ENCODE peak calls at places on chromosomes 7 and 10, in nine cellular contexts. One of them, this sample, is unnamed.

GRCh38 chr10:95906675-95907453 is 911 bp upstream of the CC2D2B start:
- DNase-seq in sigmoid colon: peak
- DNase-seq in suprapubic skin: peak
- DNase-seq in GM12891: peak
- DNase-seq in HCT116: peak
- DNase-seq in uterus: peak
- DNase-seq in stomach: peak
- DNase-seq in right lobe of liver: no peak
- DNase-seq in H1: peak
- DNase-seq in this sample: peak

GRCh38 chr10:53403688-53404087 is 631.1 kb upstream of the MBL2 start:
- DNase-seq in sigmoid colon: peak
- DNase-seq in suprapubic skin: no peak
- DNase-seq in GM12891: no peak
- DNase-seq in HCT116: no peak
- DNase-seq in uterus: peak
- DNase-seq in stomach: peak
- DNase-seq in right lobe of liver: peak
- DNase-seq in H1: no peak
- DNase-seq in this sample: peak

GRCh38 chr10:31101123-31101522 is 69.5 kb upstream of the ZNF438 start:
- DNase-seq in sigmoid colon: no peak
- DNase-seq in suprapubic skin: no peak
- DNase-seq in GM12891: no peak
- DNase-seq in HCT116: peak
- DNase-seq in uterus: no peak
- DNase-seq in stomach: peak
- DNase-seq in right lobe of liver: no peak
- DNase-seq in H1: no peak
- DNase-seq in this sample: no peak

GRCh38 chr10:97788552-97789442 is 17.0 kb upstream of the SFRP5 start:
- DNase-seq in sigmoid colon: no peak
- DNase-seq in suprapubic skin: no peak
- DNase-seq in GM12891: no peak
- DNase-seq in HCT116: no peak
- DNase-seq in uterus: no peak
- DNase-seq in stomach: peak
- DNase-seq in right lobe of liver: peak
- DNase-seq in H1: no peak
- DNase-seq in this sample: no peak

GRCh38 chr10:131146790-131147189 is 164.7 kb downstream of the TCERG1L start:
- DNase-seq in sigmoid colon: no peak
- DNase-seq in suprapubic skin: no peak
- DNase-seq in GM12891: no peak
- DNase-seq in HCT116: no peak
- DNase-seq in uterus: no peak
- DNase-seq in stomach: no peak
- DNase-seq in right lobe of liver: no peak
- DNase-seq in H1: no peak
- DNase-seq in this sample: no peak

GRCh38 chr7:55527314-55527713 is 45.0 kb downstream of the VOPP1 start:
- DNase-seq in sigmoid colon: no peak
- DNase-seq in suprapubic skin: no peak
- DNase-seq in GM12891: no peak
- DNase-seq in HCT116: no peak
- DNase-seq in uterus: no peak
- DNase-seq in stomach: no peak
- DNase-seq in right lobe of liver: no peak
- DNase-seq in H1: no peak
- DNase-seq in this sample: no peak

GRCh38 chr7:78130443-78131200 is 332.0 kb downstream of the PHTF2 start:
- DNase-seq in sigmoid colon: no peak
- DNase-seq in suprapubic skin: no peak
- DNase-seq in GM12891: no peak
- DNase-seq in HCT116: no peak
- DNase-seq in uterus: no peak
- DNase-seq in stomach: no peak
- DNase-seq in right lobe of liver: no peak
- DNase-seq in H1: no peak
- DNase-seq in this sample: no peak

GRCh38 chr10:100614416-100614815 is 78.7 kb downstream of the HIF1AN start:
- DNase-seq in sigmoid colon: no peak
- DNase-seq in suprapubic skin: no peak
- DNase-seq in GM12891: no peak
- DNase-seq in HCT116: no peak
- DNase-seq in uterus: no peak
- DNase-seq in stomach: no peak
- DNase-seq in right lobe of liver: no peak
- DNase-seq in H1: no peak
- DNase-seq in this sample: no peak

GRCh38 chr7:51316666-51317581 is at the start of gene COBL:
- DNase-seq in sigmoid colon: peak
- DNase-seq in suprapubic skin: no peak
- DNase-seq in GM12891: no peak
- DNase-seq in HCT116: no peak
- DNase-seq in uterus: no peak
- DNase-seq in stomach: peak
- DNase-seq in right lobe of liver: peak
- DNase-seq in H1: peak
- DNase-seq in this sample: peak

GRCh38 chr7:132580277-132580676 is 4.0 kb upstream of the PLXNA4 start:
- DNase-seq in sigmoid colon: no peak
- DNase-seq in suprapubic skin: no peak
- DNase-seq in GM12891: peak
- DNase-seq in HCT116: no peak
- DNase-seq in uterus: no peak
- DNase-seq in stomach: no peak
- DNase-seq in right lobe of liver: no peak
- DNase-seq in H1: no peak
- DNase-seq in this sample: no peak

DNA sequence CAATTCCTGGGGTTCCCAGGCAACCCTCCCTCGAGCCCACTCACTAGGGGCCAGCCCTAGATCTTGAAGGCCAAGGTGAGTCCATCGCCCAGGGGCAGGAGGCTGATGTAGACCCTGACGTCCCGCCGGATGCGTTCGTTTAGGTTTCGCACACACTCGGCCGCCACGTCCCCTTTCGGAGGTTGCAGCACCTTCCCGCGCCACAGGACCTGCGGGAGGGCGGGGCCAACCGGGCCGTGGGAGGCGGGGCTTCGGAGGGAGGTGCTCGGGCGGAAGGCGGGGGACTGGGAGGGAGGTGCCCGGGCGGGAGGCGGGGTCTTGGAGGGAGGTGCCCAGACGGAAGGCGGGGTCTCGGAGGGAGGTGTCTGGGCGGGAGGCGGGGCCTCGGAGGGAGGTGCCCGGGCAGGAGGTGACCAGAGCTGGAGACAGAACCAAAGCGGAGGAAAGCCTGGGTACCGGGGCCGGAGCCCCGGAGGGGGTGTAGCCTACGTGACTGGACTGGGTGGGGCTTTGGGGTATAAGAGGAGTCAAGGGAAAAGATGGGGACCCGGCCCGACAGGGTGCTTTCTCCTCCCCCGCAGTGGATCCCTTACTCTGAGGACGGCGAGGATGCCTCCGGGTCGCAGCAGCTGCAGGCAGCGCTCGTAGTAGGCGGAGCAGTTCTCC is 1.6 kb downstream of the COMTD1 start:
- DNase-seq in sigmoid colon: peak
- DNase-seq in suprapubic skin: peak
- DNase-seq in GM12891: peak
- DNase-seq in HCT116: peak
- DNase-seq in uterus: peak
- DNase-seq in stomach: peak
- DNase-seq in right lobe of liver: peak
- DNase-seq in H1: peak
- DNase-seq in this sample: peak
- TF ChIP-seq POLR2A in sigmoid colon: no peak
- TF ChIP-seq POLR2A in suprapubic skin: no peak
- TF ChIP-seq POLR2A in GM12891: peak
- TF ChIP-seq POLR2A in HCT116: no peak
- TF ChIP-seq POLR2A in uterus: no peak
- TF ChIP-seq POLR2A in stomach: no peak
- TF ChIP-seq POLR2A in right lobe of liver: peak
- TF ChIP-seq POLR2A in H1: peak
- TF ChIP-seq POLR2A in this sample: peak

GRCh38 chr10:71213761-71214440 is 1.5 kb downstream of the UNC5B start:
- DNase-seq in sigmoid colon: no peak
- DNase-seq in suprapubic skin: peak
- DNase-seq in GM12891: no peak
- DNase-seq in HCT116: no peak
- DNase-seq in uterus: peak
- DNase-seq in stomach: no peak
- DNase-seq in right lobe of liver: no peak
- DNase-seq in H1: no peak
- DNase-seq in this sample: no peak

GRCh38 chr10:71211053-71211452 is 1.3 kb upstream of the UNC5B start:
- DNase-seq in sigmoid colon: no peak
- DNase-seq in suprapubic skin: peak
- DNase-seq in GM12891: no peak
- DNase-seq in HCT116: no peak
- DNase-seq in uterus: no peak
- DNase-seq in stomach: peak
- DNase-seq in right lobe of liver: no peak
- DNase-seq in H1: no peak
- DNase-seq in this sample: no peak

GRCh38 chr10:71213127-71213616 is 802 bp downstream of the UNC5B start:
- DNase-seq in sigmoid colon: peak
- DNase-seq in suprapubic skin: peak
- DNase-seq in GM12891: no peak
- DNase-seq in HCT116: peak
- DNase-seq in uterus: peak
- DNase-seq in stomach: peak
- DNase-seq in right lobe of liver: no peak
- DNase-seq in H1: peak
- DNase-seq in this sample: no peak

GRCh38 chr10:71211759-71212248 is 566 bp upstream of the UNC5B start:
- DNase-seq in sigmoid colon: no peak
- DNase-seq in suprapubic skin: no peak
- DNase-seq in GM12891: no peak
- DNase-seq in HCT116: no peak
- DNase-seq in uterus: no peak
- DNase-seq in stomach: no peak
- DNase-seq in right lobe of liver: no peak
- DNase-seq in H1: no peak
- DNase-seq in this sample: no peak

GRCh38 chr10:71212249-71213126 is at the start of gene UNC5B:
- DNase-seq in sigmoid colon: peak
- DNase-seq in suprapubic skin: peak
- DNase-seq in GM12891: peak
- DNase-seq in HCT116: peak
- DNase-seq in uterus: peak
- DNase-seq in stomach: peak
- DNase-seq in right lobe of liver: peak
- DNase-seq in H1: peak
- DNase-seq in this sample: peak
- TF ChIP-seq POLR2A in sigmoid colon: no peak
- TF ChIP-seq POLR2A in suprapubic skin: peak
- TF ChIP-seq POLR2A in GM12891: no peak
- TF ChIP-seq POLR2A in HCT116: peak
- TF ChIP-seq POLR2A in uterus: peak
- TF ChIP-seq POLR2A in stomach: no peak
- TF ChIP-seq POLR2A in right lobe of liver: peak
- TF ChIP-seq POLR2A in H1: peak
- TF ChIP-seq POLR2A in this sample: peak

DNA sequence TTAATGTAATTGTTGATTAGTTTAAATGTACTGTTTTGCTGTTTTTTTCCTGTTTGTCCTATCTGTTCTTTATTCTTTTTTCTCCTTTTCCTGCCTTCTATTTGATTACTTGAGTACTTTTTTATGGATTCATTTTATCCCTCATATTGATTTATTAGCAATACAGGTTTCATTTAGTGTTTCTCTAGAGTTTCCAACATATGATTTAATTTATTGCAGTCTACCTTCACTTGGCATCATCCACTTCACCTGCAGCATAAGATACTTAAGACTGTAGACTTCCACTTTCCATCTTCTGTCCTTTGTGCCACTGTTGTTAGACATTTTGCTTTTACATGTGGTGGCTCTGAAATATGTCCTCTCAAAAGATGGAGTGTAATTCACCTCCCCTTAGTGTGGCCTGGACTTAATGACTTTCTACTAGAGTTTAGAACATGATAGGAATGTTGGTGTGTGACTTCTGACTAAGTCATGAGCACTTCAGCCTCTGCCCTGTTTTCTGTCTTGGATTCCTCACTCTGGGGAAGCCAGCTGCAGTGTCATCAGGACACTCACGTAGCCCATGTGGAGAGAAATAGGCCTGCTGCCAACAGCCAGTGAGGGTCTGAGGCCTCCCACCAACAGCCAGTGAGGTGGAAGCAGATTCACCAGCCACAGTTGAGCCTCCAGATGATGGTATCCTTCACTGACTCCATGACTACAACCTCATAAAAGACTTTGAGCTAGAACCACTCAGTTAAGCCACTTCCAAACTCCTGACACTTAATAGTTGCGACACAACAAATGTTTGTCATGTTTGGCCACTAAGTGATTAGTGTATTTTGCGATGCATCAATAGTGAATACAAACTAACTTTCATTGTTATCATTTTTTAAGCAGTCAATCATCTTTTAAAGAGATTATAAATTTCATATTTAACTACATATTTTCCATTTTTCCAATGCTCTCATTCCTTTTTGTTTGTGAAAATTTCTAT is 643.5 kb upstream of the DPP6 start:
- DNase-seq in sigmoid colon: no peak
- DNase-seq in suprapubic skin: no peak
- DNase-seq in GM12891: no peak
- DNase-seq in HCT116: no peak
- DNase-seq in uterus: no peak
- DNase-seq in stomach: no peak
- DNase-seq in right lobe of liver: no peak
- DNase-seq in H1: no peak
- DNase-seq in this sample: no peak
- TF ChIP-seq POLR2A in sigmoid colon: no peak
- TF ChIP-seq POLR2A in suprapubic skin: no peak
- TF ChIP-seq POLR2A in GM12891: no peak
- TF ChIP-seq POLR2A in HCT116: no peak
- TF ChIP-seq POLR2A in uterus: no peak
- TF ChIP-seq POLR2A in stomach: no peak
- TF ChIP-seq POLR2A in right lobe of liver: no peak
- TF ChIP-seq POLR2A in H1: no peak
- TF ChIP-seq POLR2A in this sample: no peak

DNA sequence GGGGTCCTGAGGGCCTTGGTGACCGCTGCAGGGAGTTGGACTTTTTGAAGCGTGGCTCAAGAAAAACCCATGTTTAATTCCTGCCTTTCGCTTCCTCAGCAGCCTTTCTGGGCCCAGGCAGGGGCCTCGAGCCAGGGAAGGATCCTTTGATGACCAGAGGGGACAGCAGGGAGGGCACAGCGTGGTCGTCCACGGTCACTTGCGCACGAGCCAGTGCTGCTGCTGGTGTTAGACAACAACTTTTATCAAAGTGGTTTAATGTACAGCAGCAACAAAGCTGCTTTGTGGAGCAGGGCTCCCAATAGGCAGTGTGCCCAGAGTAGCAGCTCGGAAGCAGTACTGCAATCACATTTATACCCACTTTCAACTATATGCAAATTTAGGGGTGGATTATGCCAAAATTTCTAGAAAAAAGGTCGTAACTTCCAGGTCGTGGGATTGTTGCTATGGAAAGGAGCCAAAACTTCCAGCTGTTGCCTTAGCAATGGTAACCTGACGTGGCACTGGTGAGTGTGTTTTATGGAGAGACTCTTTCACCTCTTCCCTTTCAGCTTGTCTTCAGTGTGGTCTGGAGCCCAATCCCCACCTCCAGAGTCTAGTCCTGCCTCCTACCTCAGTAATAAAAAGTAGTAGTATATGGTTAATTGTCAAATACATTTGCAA is 6.1 kb downstream of the GIMAP1 start:
- DNase-seq in sigmoid colon: no peak
- DNase-seq in suprapubic skin: no peak
- DNase-seq in GM12891: no peak
- DNase-seq in HCT116: no peak
- DNase-seq in uterus: no peak
- DNase-seq in stomach: no peak
- DNase-seq in right lobe of liver: no peak
- DNase-seq in H1: no peak
- DNase-seq in this sample: no peak
- TF ChIP-seq POLR2A in sigmoid colon: no peak
- TF ChIP-seq POLR2A in suprapubic skin: no peak
- TF ChIP-seq POLR2A in GM12891: no peak
- TF ChIP-seq POLR2A in HCT116: no peak
- TF ChIP-seq POLR2A in uterus: no peak
- TF ChIP-seq POLR2A in stomach: no peak
- TF ChIP-seq POLR2A in right lobe of liver: no peak
- TF ChIP-seq POLR2A in H1: no peak
- TF ChIP-seq POLR2A in this sample: no peak

This sample was measured in gastrocnemius medialis.